ENCODE peak calls at places on chromosome 5, in ten cellular contexts. C is tibial nerve; N is BJ; T is GM23338; U is WERI-Rb-1; L is CD8-positive, alpha-beta T cell; X is astrocyte; O is cardiac muscle cell; Z is GM12865; G is activated CD8-positive, alpha-beta T cell treated with anti-CD3 and anti-CD28 coated beads for 36 hours. E is an unnamed sample.
A peak's percentile ranks its signal among the peaks of the same experiment; 100 is the strongest.

GRCh38 chr5:142960309-142960696 is 190.1 kb downstream of the ARHGAP26 start:
- DNase-seq in C (no peak), N (peak; percentile 46), T (no peak), U (no peak), L (no peak), X (peak; percentile 81), O (peak; percentile 61), Z (no peak), G (no peak), E (peak; percentile 15)

GRCh38 chr5:39578887-39579497 is 154.2 kb upstream of the DAB2 start:
- DNase-seq in C (no peak), N (no peak), T (peak; percentile 24), U (no peak), L (no peak), X (peak; percentile 6), O (peak; percentile 58), Z (peak; percentile 4), G (no peak), E (peak; percentile 14)

GRCh38 chr5:169100735-169101075 is 200.2 kb downstream of the SLIT3 start:
- DNase-seq in C (no peak), N (peak; percentile 44), T (no peak), U (no peak), L (no peak), X (peak; percentile 78), O (peak; percentile 12), Z (no peak), G (no peak), E (peak; percentile 19)

GRCh38 chr5:14039576-14039975 is 95.1 kb upstream of the DNAH5 start:
- DNase-seq in C (no peak), N (peak; percentile 57), T (peak; percentile 4), U (no peak), L (no peak), X (peak; percentile 71), O (no peak), Z (no peak), G (no peak), E (no peak)

GRCh38 chr5:77743181-77743580 is 33.0 kb downstream of the TBCA start:
- DNase-seq in C (no peak), N (no peak), T (no peak), U (no peak), L (no peak), X (peak; percentile 46), O (peak; percentile 43), Z (no peak), G (no peak), E (no peak)

GRCh38 chr5:149604321-149604720 is 23.0 kb downstream of the ARHGEF37 start:
- DNase-seq in C (no peak), N (no peak), T (no peak), U (no peak), L (no peak), X (no peak), O (no peak), Z (no peak), G (no peak), E (no peak)

GRCh38 chr5:180640301-180640764 is 9.1 kb downstream of the FLT4 start:
- DNase-seq in C (no peak), N (no peak), T (no peak), U (peak; percentile 30), L (no peak), X (no peak), O (no peak), Z (no peak), G (no peak), E (no peak)

GRCh38 chr5:107085572-107085971 is 585.2 kb downstream of the EFNA5 start:
- DNase-seq in C (no peak), N (no peak), T (no peak), U (no peak), L (no peak), X (no peak), O (no peak), Z (no peak), G (no peak), E (no peak)

GRCh38 chr5:1200495-1201326 is 684 bp upstream of the SLC6A19 start:
- DNase-seq in C (no peak), N (no peak), T (no peak), U (no peak), L (no peak), X (no peak), O (no peak), Z (no peak), G (no peak), E (no peak)

GRCh38 chr5:178237431-178238312 is 5.1 kb upstream of the PHYKPL start:
- DNase-seq in C (no peak), N (peak; percentile 60), T (no peak), U (no peak), L (no peak), X (peak; percentile 48), O (no peak), Z (no peak), G (no peak), E (no peak)

GRCh38 chr5:177111720-177112394 is 21.7 kb upstream of the NSD1 start:
- DNase-seq in C (peak; percentile 70), N (no peak), T (peak; percentile 91), U (peak; percentile 67), L (peak; percentile 68), X (no peak), O (peak; percentile 57), Z (peak; percentile 58), G (peak; percentile 80), E (no peak)

GRCh38 chr5:6471252-6471651 is 22.6 kb downstream of the UBE2QL1 start:
- DNase-seq in C (no peak), N (no peak), T (no peak), U (no peak), L (no peak), X (no peak), O (no peak), Z (no peak), G (no peak), E (no peak)

GRCh38 chr5:124111886-124112285 is 599.9 kb downstream of the CSNK1G3 start:
- DNase-seq in C (no peak), N (no peak), T (no peak), U (no peak), L (no peak), X (no peak), O (peak; percentile 1), Z (no peak), G (no peak), E (no peak)

GRCh38 chr5:153352685-153353219 is 137.7 kb upstream of the GRIA1 start:
- DNase-seq in C (no peak), N (no peak), T (no peak), U (no peak), L (no peak), X (peak; percentile 40), O (no peak), Z (peak; percentile 51), G (peak; percentile 49), E (no peak)

GRCh38 chr5:54360089-54360488 is 49.7 kb upstream of the ARL15 start:
- DNase-seq in C (no peak), N (no peak), T (peak; percentile 17), U (no peak), L (no peak), X (peak; percentile 78), O (peak; percentile 73), Z (no peak), G (no peak), E (no peak)

DNA sequence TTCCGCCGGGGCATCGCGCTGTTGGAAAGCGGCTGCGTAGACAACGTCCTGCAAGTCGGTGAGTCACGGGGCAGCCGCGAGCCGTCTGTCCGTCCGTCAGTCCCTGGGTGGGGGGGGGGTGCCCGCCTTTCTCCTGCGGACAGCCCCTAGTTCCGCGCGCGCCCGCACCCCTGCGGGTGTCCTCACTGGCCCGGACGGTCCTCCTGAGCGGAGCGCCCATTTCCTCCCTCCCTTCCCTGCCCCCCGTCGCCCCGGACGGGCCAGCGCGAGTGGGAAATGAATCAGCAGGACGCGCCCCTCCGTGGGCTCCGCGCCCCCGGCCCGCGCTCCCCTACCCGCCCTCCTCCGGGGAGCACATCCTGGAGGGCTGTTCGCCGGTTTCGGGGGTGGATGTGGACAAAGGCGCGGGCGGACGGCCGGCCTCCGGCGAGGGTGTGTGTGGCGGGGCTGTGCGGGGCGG is 863 bp downstream of the ZSWIM6 start:
- DNase-seq in C (no peak), N (no peak), T (peak; percentile 30), U (peak; percentile 40), L (peak; percentile 44), X (peak; percentile 53), O (peak; percentile 77), Z (peak; percentile 51), G (peak; percentile 49), E (no peak)
- TF ChIP-seq CTCF in C (no peak), N (no peak), T (no peak), U (no peak), L (no peak), X (no peak), O (no peak), Z (no peak), G (no peak), E (no peak)

GRCh38 chr5:69368458-69369368 is 607 bp downstream of the AK6 start:
- DNase-seq in C (peak; percentile 7), N (no peak), T (peak; percentile 51), U (no peak), L (peak; percentile 37), X (peak; percentile 54), O (peak; percentile 49), Z (no peak), G (peak; percentile 54), E (peak; percentile 1)

GRCh38 chr5:69360442-69360841 is 8.9 kb downstream of the AK6 start:
- DNase-seq in C (no peak), N (no peak), T (no peak), U (no peak), L (no peak), X (no peak), O (no peak), Z (no peak), G (no peak), E (no peak)

GRCh38 chr5:69364850-69365249 is 4.5 kb downstream of the AK6 start:
- DNase-seq in C (no peak), N (no peak), T (no peak), U (no peak), L (no peak), X (peak; percentile 4), O (no peak), Z (no peak), G (no peak), E (no peak)

GRCh38 chr5:69367697-69368279 is 1.5 kb downstream of the AK6 start:
- DNase-seq in C (no peak), N (no peak), T (no peak), U (no peak), L (no peak), X (no peak), O (no peak), Z (peak; percentile 29), G (no peak), E (no peak)

GRCh38 chr5:69364414-69364813 is 4.9 kb downstream of the AK6 start:
- DNase-seq in C (no peak), N (no peak), T (peak; percentile 13), U (no peak), L (no peak), X (no peak), O (peak; percentile 20), Z (peak; percentile 35), G (peak; percentile 12), E (no peak)
- TF ChIP-seq CTCF in C (no peak), N (peak; percentile 35), T (peak; percentile 50), U (peak; percentile 43), L (peak; percentile 49), X (peak; percentile 53), O (peak; percentile 27), Z (peak; percentile 50), G (peak; percentile 33), E (no peak)

GRCh38 chr5:158162479-158162878 is 303.5 kb upstream of the CLINT1 start:
- DNase-seq in C (no peak), N (no peak), T (no peak), U (no peak), L (no peak), X (no peak), O (no peak), Z (no peak), G (no peak), E (no peak)
- TF ChIP-seq CTCF in C (no peak), N (no peak), T (no peak), U (no peak), L (no peak), X (no peak), O (no peak), Z (no peak), G (no peak), E (no peak)

GRCh38 chr5:158224200-158224599 is 365.3 kb upstream of the CLINT1 start:
- DNase-seq in C (no peak), N (no peak), T (no peak), U (no peak), L (no peak), X (no peak), O (no peak), Z (no peak), G (no peak), E (no peak)
- TF ChIP-seq CTCF in C (no peak), N (no peak), T (no peak), U (no peak), L (no peak), X (no peak), O (no peak), Z (no peak), G (no peak), E (no peak)

E was measured in AG09319.